ENCODE peak calls at places on chromosome 10, in eight cellular contexts. H is stimulated activated CD8-positive, alpha-beta memory T cell treated with anti-CD3 and anti-CD28 coated beads, Interleukin-2, amount 100 ng/mL, for 1 hour; Z is activated naive CD4-positive, alpha-beta T cell treated with anti-CD3 and anti-CD28 coated beads, Interleukin-2, amount 10 ng/mL, durations not matched to agents 7 days and 5 days; C is RWPE1; N is tibial nerve; L is NCI-H1105 treated with DMSO at 0.1 percent for 48 hours; X is cardiac fibroblast; M is posterior cingulate gyrus. A is an unnamed sample.

GRCh38 chr10:91643700-91644099 is 10.8 kb upstream of the PPP1R3C start:
- DNase-seq in C (no peak), X (peak; percentile 17), Z (no peak), H (no peak), L (no peak), N (no peak), M (no peak), A (no peak)

GRCh38 chr10:120948889-120949382 is 97.8 kb downstream of the WDR11 start:
- DNase-seq in N (peak; percentile 56), C (no peak), Z (peak; percentile 67), X (peak; percentile 80), L (no peak), H (no peak), M (peak; percentile 74), A (no peak)

GRCh38 chr10:78264361-78264760 is 230.7 kb downstream of the RPS24 start:
- DNase-seq in Z (no peak), N (no peak), M (no peak), C (no peak), H (no peak), X (no peak), L (no peak), A (no peak)

GRCh38 chr10:11014671-11015141 is 3.0 kb upstream of the CELF2 start:
- DNase-seq in Z (no peak), M (no peak), H (no peak), C (no peak), N (no peak), X (no peak), L (peak; percentile 12), A (no peak)

GRCh38 chr10:30550967-30551815 is 78.4 kb downstream of the LYZL2 start:
- DNase-seq in Z (no peak), H (no peak), X (no peak), L (no peak), M (no peak), C (no peak), N (no peak), A (no peak)

GRCh38 chr10:131311661-131312260 is at the start of gene TCERG1L:
- DNase-seq in H (no peak), C (no peak), Z (peak; percentile 26), X (no peak), L (peak; percentile 16), M (no peak), N (no peak), A (no peak)

GRCh38 chr10:6988654-6989053 is 408.6 kb upstream of the PRKCQ start:
- DNase-seq in M (no peak), L (no peak), C (no peak), Z (no peak), H (no peak), N (no peak), X (no peak), A (no peak)

GRCh38 chr10:1199897-1200721 is 143.9 kb downstream of the WDR37 start:
- DNase-seq in N (no peak), X (no peak), H (no peak), M (no peak), L (no peak), Z (no peak), C (no peak), A (no peak)

GRCh38 chr10:91668935-91669334 is 36.1 kb upstream of the PPP1R3C start:
- DNase-seq in N (no peak), X (no peak), H (no peak), L (no peak), C (no peak), M (no peak), Z (no peak), A (no peak)

GRCh38 chr10:73892314-73893080 is 18.1 kb upstream of the CAMK2G start:
- DNase-seq in C (no peak), M (no peak), L (no peak), H (no peak), N (no peak), X (peak; percentile 76), Z (no peak), A (no peak)

GRCh38 chr10:122154733-122155366 is 116.2 kb upstream of the BTBD16 start:
- DNase-seq in Z (no peak), X (peak; percentile 71), C (no peak), H (no peak), L (no peak), M (peak; percentile 71), N (no peak), A (no peak)